ENCODE peak calls at places on chromosomes 6 and 20, in seven cellular contexts. One of them, this sample, is unnamed.

GRCh38 chr6:50829898-50830439 is 11.3 kb downstream of the TFAP2B start:
- DNase-seq in fibroblast of mammary gland: no peak
- DNase-seq in stimulated activated CD4-positive, alpha-beta T cell treated with anti-CD3 and anti-CD28 coated beads, Interleukin-15, amount 100 ng/mL, for 1 hour: no peak
- DNase-seq in activated naive CD4-positive, alpha-beta T cell: no peak
- DNase-seq in Daoy: no peak
- DNase-seq in NCI-H2081 treated with DMSO at 0.1 percent for 48 hours: no peak
- DNase-seq in aorta: no peak
- DNase-seq in this sample: no peak

GRCh38 chr6:70575899-70576298 is 9.2 kb downstream of the SDHAF4 start:
- DNase-seq in fibroblast of mammary gland: no peak
- DNase-seq in stimulated activated CD4-positive, alpha-beta T cell treated with anti-CD3 and anti-CD28 coated beads, Interleukin-15, amount 100 ng/mL, for 1 hour: no peak
- DNase-seq in activated naive CD4-positive, alpha-beta T cell: no peak
- DNase-seq in Daoy: no peak
- DNase-seq in NCI-H2081 treated with DMSO at 0.1 percent for 48 hours: no peak
- DNase-seq in aorta: no peak
- DNase-seq in this sample: no peak

GRCh38 chr6:132401120-132401940 is at the start of gene MOXD1:
- DNase-seq in fibroblast of mammary gland: peak; percentile 33
- DNase-seq in stimulated activated CD4-positive, alpha-beta T cell treated with anti-CD3 and anti-CD28 coated beads, Interleukin-15, amount 100 ng/mL, for 1 hour: no peak
- DNase-seq in activated naive CD4-positive, alpha-beta T cell: no peak
- DNase-seq in Daoy: peak; percentile 60
- DNase-seq in NCI-H2081 treated with DMSO at 0.1 percent for 48 hours: no peak
- DNase-seq in aorta: peak; percentile 82
- DNase-seq in this sample: no peak

GRCh38 chr20:51752343-51752951 is 15.7 kb downstream of the ATP9A start:
- DNase-seq in fibroblast of mammary gland: peak; percentile 89
- DNase-seq in stimulated activated CD4-positive, alpha-beta T cell treated with anti-CD3 and anti-CD28 coated beads, Interleukin-15, amount 100 ng/mL, for 1 hour: no peak
- DNase-seq in activated naive CD4-positive, alpha-beta T cell: no peak
- DNase-seq in Daoy: peak; percentile 53
- DNase-seq in NCI-H2081 treated with DMSO at 0.1 percent for 48 hours: no peak
- DNase-seq in aorta: peak; percentile 26
- DNase-seq in this sample: no peak

GRCh38 chr6:107778242-107778641 is 45.9 kb downstream of the SCML4 start:
- DNase-seq in fibroblast of mammary gland: no peak
- DNase-seq in stimulated activated CD4-positive, alpha-beta T cell treated with anti-CD3 and anti-CD28 coated beads, Interleukin-15, amount 100 ng/mL, for 1 hour: no peak
- DNase-seq in activated naive CD4-positive, alpha-beta T cell: no peak
- DNase-seq in Daoy: no peak
- DNase-seq in NCI-H2081 treated with DMSO at 0.1 percent for 48 hours: no peak
- DNase-seq in aorta: no peak
- DNase-seq in this sample: no peak

GRCh38 chr20:58923117-58923712 is 57.8 kb upstream of the NELFCD start:
- DNase-seq in fibroblast of mammary gland: no peak
- DNase-seq in stimulated activated CD4-positive, alpha-beta T cell treated with anti-CD3 and anti-CD28 coated beads, Interleukin-15, amount 100 ng/mL, for 1 hour: no peak
- DNase-seq in activated naive CD4-positive, alpha-beta T cell: no peak
- DNase-seq in Daoy: no peak
- DNase-seq in NCI-H2081 treated with DMSO at 0.1 percent for 48 hours: no peak
- DNase-seq in aorta: no peak
- DNase-seq in this sample: no peak

GRCh38 chr6:42276008-42276890 is 58.6 kb upstream of the MRPS10 start:
- DNase-seq in fibroblast of mammary gland: peak; percentile 78
- DNase-seq in stimulated activated CD4-positive, alpha-beta T cell treated with anti-CD3 and anti-CD28 coated beads, Interleukin-15, amount 100 ng/mL, for 1 hour: no peak
- DNase-seq in activated naive CD4-positive, alpha-beta T cell: no peak
- DNase-seq in Daoy: no peak
- DNase-seq in NCI-H2081 treated with DMSO at 0.1 percent for 48 hours: no peak
- DNase-seq in aorta: no peak
- DNase-seq in this sample: no peak

GRCh38 chr6:157514659-157515496 is 133.9 kb downstream of the ZDHHC14 start:
- DNase-seq in fibroblast of mammary gland: peak; percentile 74
- DNase-seq in stimulated activated CD4-positive, alpha-beta T cell treated with anti-CD3 and anti-CD28 coated beads, Interleukin-15, amount 100 ng/mL, for 1 hour: no peak
- DNase-seq in activated naive CD4-positive, alpha-beta T cell: no peak
- DNase-seq in Daoy: peak; percentile 76
- DNase-seq in NCI-H2081 treated with DMSO at 0.1 percent for 48 hours: no peak
- DNase-seq in aorta: no peak
- DNase-seq in this sample: no peak

GRCh38 chr6:128655978-128656498 is 135.6 kb upstream of the PTPRK start:
- DNase-seq in fibroblast of mammary gland: peak; percentile 92
- DNase-seq in stimulated activated CD4-positive, alpha-beta T cell treated with anti-CD3 and anti-CD28 coated beads, Interleukin-15, amount 100 ng/mL, for 1 hour: no peak
- DNase-seq in activated naive CD4-positive, alpha-beta T cell: no peak
- DNase-seq in Daoy: peak; percentile 94
- DNase-seq in NCI-H2081 treated with DMSO at 0.1 percent for 48 hours: no peak
- DNase-seq in aorta: no peak
- DNase-seq in this sample: no peak

GRCh38 chr20:61263084-61263695 is 11.1 kb downstream of the CDH4 start:
- DNase-seq in fibroblast of mammary gland: peak; percentile 33
- DNase-seq in stimulated activated CD4-positive, alpha-beta T cell treated with anti-CD3 and anti-CD28 coated beads, Interleukin-15, amount 100 ng/mL, for 1 hour: peak; percentile 12
- DNase-seq in activated naive CD4-positive, alpha-beta T cell: no peak
- DNase-seq in Daoy: no peak
- DNase-seq in NCI-H2081 treated with DMSO at 0.1 percent for 48 hours: no peak
- DNase-seq in aorta: no peak
- DNase-seq in this sample: no peak

GRCh38 chr6:30769088-30769852 is 24.9 kb upstream of the IER3 start:
- DNase-seq in fibroblast of mammary gland: peak; percentile 94
- DNase-seq in stimulated activated CD4-positive, alpha-beta T cell treated with anti-CD3 and anti-CD28 coated beads, Interleukin-15, amount 100 ng/mL, for 1 hour: peak; percentile 71
- DNase-seq in activated naive CD4-positive, alpha-beta T cell: peak; percentile 39
- DNase-seq in Daoy: peak; percentile 99
- DNase-seq in NCI-H2081 treated with DMSO at 0.1 percent for 48 hours: no peak
- DNase-seq in aorta: peak; percentile 91
- DNase-seq in this sample: peak; percentile 85

GRCh38 chr6:2915150-2915549 is 12.0 kb upstream of the SERPINB9 start:
- DNase-seq in fibroblast of mammary gland: no peak
- DNase-seq in stimulated activated CD4-positive, alpha-beta T cell treated with anti-CD3 and anti-CD28 coated beads, Interleukin-15, amount 100 ng/mL, for 1 hour: no peak
- DNase-seq in activated naive CD4-positive, alpha-beta T cell: no peak
- DNase-seq in Daoy: no peak
- DNase-seq in NCI-H2081 treated with DMSO at 0.1 percent for 48 hours: no peak
- DNase-seq in aorta: no peak
- DNase-seq in this sample: no peak

GRCh38 chr20:21503345-21503744 is 10.5 kb downstream of the NKX2-2 start:
- DNase-seq in fibroblast of mammary gland: peak; percentile 40
- DNase-seq in stimulated activated CD4-positive, alpha-beta T cell treated with anti-CD3 and anti-CD28 coated beads, Interleukin-15, amount 100 ng/mL, for 1 hour: no peak
- DNase-seq in activated naive CD4-positive, alpha-beta T cell: no peak
- DNase-seq in Daoy: peak; percentile 84
- DNase-seq in NCI-H2081 treated with DMSO at 0.1 percent for 48 hours: no peak
- DNase-seq in aorta: no peak
- DNase-seq in this sample: no peak

GRCh38 chr6:136927313-136927712 is 5.2 kb downstream of the SLC35D3 start:
- DNase-seq in fibroblast of mammary gland: no peak
- DNase-seq in stimulated activated CD4-positive, alpha-beta T cell treated with anti-CD3 and anti-CD28 coated beads, Interleukin-15, amount 100 ng/mL, for 1 hour: no peak
- DNase-seq in activated naive CD4-positive, alpha-beta T cell: no peak
- DNase-seq in Daoy: no peak
- DNase-seq in NCI-H2081 treated with DMSO at 0.1 percent for 48 hours: no peak
- DNase-seq in aorta: no peak
- DNase-seq in this sample: no peak

GRCh38 chr6:97591955-97592354 is 308.9 kb upstream of the MMS22L start:
- DNase-seq in fibroblast of mammary gland: no peak
- DNase-seq in stimulated activated CD4-positive, alpha-beta T cell treated with anti-CD3 and anti-CD28 coated beads, Interleukin-15, amount 100 ng/mL, for 1 hour: no peak
- DNase-seq in activated naive CD4-positive, alpha-beta T cell: no peak
- DNase-seq in Daoy: no peak
- DNase-seq in NCI-H2081 treated with DMSO at 0.1 percent for 48 hours: no peak
- DNase-seq in aorta: no peak
- DNase-seq in this sample: no peak

GRCh38 chr20:13610205-13610604 is 28.5 kb downstream of the TASP1 start:
- DNase-seq in fibroblast of mammary gland: no peak
- DNase-seq in stimulated activated CD4-positive, alpha-beta T cell treated with anti-CD3 and anti-CD28 coated beads, Interleukin-15, amount 100 ng/mL, for 1 hour: no peak
- DNase-seq in activated naive CD4-positive, alpha-beta T cell: no peak
- DNase-seq in Daoy: no peak
- DNase-seq in NCI-H2081 treated with DMSO at 0.1 percent for 48 hours: no peak
- DNase-seq in aorta: no peak
- DNase-seq in this sample: no peak

GRCh38 chr20:41279546-41280225 is 37.8 kb downstream of the ZHX3 start:
- DNase-seq in fibroblast of mammary gland: no peak
- DNase-seq in stimulated activated CD4-positive, alpha-beta T cell treated with anti-CD3 and anti-CD28 coated beads, Interleukin-15, amount 100 ng/mL, for 1 hour: no peak
- DNase-seq in activated naive CD4-positive, alpha-beta T cell: no peak
- DNase-seq in Daoy: no peak
- DNase-seq in NCI-H2081 treated with DMSO at 0.1 percent for 48 hours: no peak
- DNase-seq in aorta: no peak
- DNase-seq in this sample: no peak

GRCh38 chr6:108419934-108420609 is 125.2 kb downstream of the AFG1L start:
- DNase-seq in fibroblast of mammary gland: no peak
- DNase-seq in stimulated activated CD4-positive, alpha-beta T cell treated with anti-CD3 and anti-CD28 coated beads, Interleukin-15, amount 100 ng/mL, for 1 hour: no peak
- DNase-seq in activated naive CD4-positive, alpha-beta T cell: no peak
- DNase-seq in Daoy: no peak
- DNase-seq in NCI-H2081 treated with DMSO at 0.1 percent for 48 hours: no peak
- DNase-seq in aorta: no peak
- DNase-seq in this sample: no peak

GRCh38 chr20:5658897-5659296 is 91.3 kb upstream of the SHLD1 start:
- DNase-seq in fibroblast of mammary gland: peak; percentile 90
- DNase-seq in stimulated activated CD4-positive, alpha-beta T cell treated with anti-CD3 and anti-CD28 coated beads, Interleukin-15, amount 100 ng/mL, for 1 hour: no peak
- DNase-seq in activated naive CD4-positive, alpha-beta T cell: no peak
- DNase-seq in Daoy: peak; percentile 50
- DNase-seq in NCI-H2081 treated with DMSO at 0.1 percent for 48 hours: no peak
- DNase-seq in aorta: peak; percentile 82
- DNase-seq in this sample: peak; percentile 70

GRCh38 chr6:130365166-130366010 is 429 bp upstream of the TMEM200A start:
- DNase-seq in fibroblast of mammary gland: peak; percentile 63
- DNase-seq in stimulated activated CD4-positive, alpha-beta T cell treated with anti-CD3 and anti-CD28 coated beads, Interleukin-15, amount 100 ng/mL, for 1 hour: peak; percentile 37
- DNase-seq in activated naive CD4-positive, alpha-beta T cell: peak; percentile 3
- DNase-seq in Daoy: no peak
- DNase-seq in NCI-H2081 treated with DMSO at 0.1 percent for 48 hours: no peak
- DNase-seq in aorta: peak; percentile 85
- DNase-seq in this sample: peak; percentile 31

GRCh38 chr20:36919715-36920333 is 31.7 kb downstream of the SAMHD1 start:
- DNase-seq in fibroblast of mammary gland: peak; percentile 75
- DNase-seq in stimulated activated CD4-positive, alpha-beta T cell treated with anti-CD3 and anti-CD28 coated beads, Interleukin-15, amount 100 ng/mL, for 1 hour: no peak
- DNase-seq in activated naive CD4-positive, alpha-beta T cell: no peak
- DNase-seq in Daoy: peak; percentile 35
- DNase-seq in NCI-H2081 treated with DMSO at 0.1 percent for 48 hours: peak; percentile 37
- DNase-seq in aorta: no peak
- DNase-seq in this sample: no peak

GRCh38 chr6:79946773-79947190 is 571 bp downstream of the ELOVL4 start:
- DNase-seq in fibroblast of mammary gland: peak; percentile 29
- DNase-seq in stimulated activated CD4-positive, alpha-beta T cell treated with anti-CD3 and anti-CD28 coated beads, Interleukin-15, amount 100 ng/mL, for 1 hour: no peak
- DNase-seq in activated naive CD4-positive, alpha-beta T cell: no peak
- DNase-seq in Daoy: peak; percentile 36
- DNase-seq in NCI-H2081 treated with DMSO at 0.1 percent for 48 hours: no peak
- DNase-seq in aorta: peak; percentile 75
- DNase-seq in this sample: no peak

GRCh38 chr6:100979269-100979668 is 98.1 kb upstream of the ASCC3 start:
- DNase-seq in fibroblast of mammary gland: no peak
- DNase-seq in stimulated activated CD4-positive, alpha-beta T cell treated with anti-CD3 and anti-CD28 coated beads, Interleukin-15, amount 100 ng/mL, for 1 hour: no peak
- DNase-seq in activated naive CD4-positive, alpha-beta T cell: no peak
- DNase-seq in Daoy: no peak
- DNase-seq in NCI-H2081 treated with DMSO at 0.1 percent for 48 hours: no peak
- DNase-seq in aorta: no peak
- DNase-seq in this sample: no peak

GRCh38 chr6:145247677-145248419 is 487.5 kb downstream of the EPM2A start:
- DNase-seq in fibroblast of mammary gland: peak; percentile 99
- DNase-seq in stimulated activated CD4-positive, alpha-beta T cell treated with anti-CD3 and anti-CD28 coated beads, Interleukin-15, amount 100 ng/mL, for 1 hour: no peak
- DNase-seq in activated naive CD4-positive, alpha-beta T cell: no peak
- DNase-seq in Daoy: peak; percentile 64
- DNase-seq in NCI-H2081 treated with DMSO at 0.1 percent for 48 hours: no peak
- DNase-seq in aorta: no peak
- DNase-seq in this sample: no peak

GRCh38 chr6:30743099-30744053 is 889 bp upstream of the FLOT1 start:
- DNase-seq in fibroblast of mammary gland: peak; percentile 49
- DNase-seq in stimulated activated CD4-positive, alpha-beta T cell treated with anti-CD3 and anti-CD28 coated beads, Interleukin-15, amount 100 ng/mL, for 1 hour: no peak
- DNase-seq in activated naive CD4-positive, alpha-beta T cell: no peak
- DNase-seq in Daoy: no peak
- DNase-seq in NCI-H2081 treated with DMSO at 0.1 percent for 48 hours: no peak
- DNase-seq in aorta: peak; percentile 82
- DNase-seq in this sample: peak; percentile 44

GRCh38 chr6:45772886-45773285 is 242.8 kb downstream of the CLIC5 start:
- DNase-seq in fibroblast of mammary gland: no peak
- DNase-seq in stimulated activated CD4-positive, alpha-beta T cell treated with anti-CD3 and anti-CD28 coated beads, Interleukin-15, amount 100 ng/mL, for 1 hour: no peak
- DNase-seq in activated naive CD4-positive, alpha-beta T cell: no peak
- DNase-seq in Daoy: peak; percentile 13
- DNase-seq in NCI-H2081 treated with DMSO at 0.1 percent for 48 hours: peak; percentile 3
- DNase-seq in aorta: no peak
- DNase-seq in this sample: no peak

GRCh38 chr6:116313377-116313776 is 33.6 kb upstream of the TSPYL1 start:
- DNase-seq in fibroblast of mammary gland: peak; percentile 46
- DNase-seq in stimulated activated CD4-positive, alpha-beta T cell treated with anti-CD3 and anti-CD28 coated beads, Interleukin-15, amount 100 ng/mL, for 1 hour: no peak
- DNase-seq in activated naive CD4-positive, alpha-beta T cell: no peak
- DNase-seq in Daoy: no peak
- DNase-seq in NCI-H2081 treated with DMSO at 0.1 percent for 48 hours: no peak
- DNase-seq in aorta: no peak
- DNase-seq in this sample: no peak

GRCh38 chr6:139149383-139149782 is 14.5 kb downstream of the HECA start:
- DNase-seq in fibroblast of mammary gland: peak; percentile 72
- DNase-seq in stimulated activated CD4-positive, alpha-beta T cell treated with anti-CD3 and anti-CD28 coated beads, Interleukin-15, amount 100 ng/mL, for 1 hour: no peak
- DNase-seq in activated naive CD4-positive, alpha-beta T cell: no peak
- DNase-seq in Daoy: no peak
- DNase-seq in NCI-H2081 treated with DMSO at 0.1 percent for 48 hours: no peak
- DNase-seq in aorta: no peak
- DNase-seq in this sample: no peak

GRCh38 chr6:145814035-145814500 is 527 bp downstream of the FBXO30 start:
- DNase-seq in fibroblast of mammary gland: peak; percentile 43
- DNase-seq in stimulated activated CD4-positive, alpha-beta T cell treated with anti-CD3 and anti-CD28 coated beads, Interleukin-15, amount 100 ng/mL, for 1 hour: no peak
- DNase-seq in activated naive CD4-positive, alpha-beta T cell: peak; percentile 2
- DNase-seq in Daoy: peak; percentile 62
- DNase-seq in NCI-H2081 treated with DMSO at 0.1 percent for 48 hours: no peak
- DNase-seq in aorta: peak; percentile 83
- DNase-seq in this sample: no peak

GRCh38 chr6:136880748-136881460 is 41.2 kb upstream of the SLC35D3 start:
- DNase-seq in fibroblast of mammary gland: no peak
- DNase-seq in stimulated activated CD4-positive, alpha-beta T cell treated with anti-CD3 and anti-CD28 coated beads, Interleukin-15, amount 100 ng/mL, for 1 hour: no peak
- DNase-seq in activated naive CD4-positive, alpha-beta T cell: no peak
- DNase-seq in Daoy: no peak
- DNase-seq in NCI-H2081 treated with DMSO at 0.1 percent for 48 hours: no peak
- DNase-seq in aorta: no peak
- DNase-seq in this sample: no peak

GRCh38 chr6:13763740-13764381 is 50.5 kb downstream of the MCUR1 start:
- DNase-seq in fibroblast of mammary gland: no peak
- DNase-seq in stimulated activated CD4-positive, alpha-beta T cell treated with anti-CD3 and anti-CD28 coated beads, Interleukin-15, amount 100 ng/mL, for 1 hour: no peak
- DNase-seq in activated naive CD4-positive, alpha-beta T cell: no peak
- DNase-seq in Daoy: no peak
- DNase-seq in NCI-H2081 treated with DMSO at 0.1 percent for 48 hours: no peak
- DNase-seq in aorta: no peak
- DNase-seq in this sample: no peak

GRCh38 chr6:97282238-97282725 is 734 bp downstream of the MMS22L start:
- DNase-seq in fibroblast of mammary gland: peak; percentile 13
- DNase-seq in stimulated activated CD4-positive, alpha-beta T cell treated with anti-CD3 and anti-CD28 coated beads, Interleukin-15, amount 100 ng/mL, for 1 hour: no peak
- DNase-seq in activated naive CD4-positive, alpha-beta T cell: no peak
- DNase-seq in Daoy: peak; percentile 2
- DNase-seq in NCI-H2081 treated with DMSO at 0.1 percent for 48 hours: no peak
- DNase-seq in aorta: no peak
- DNase-seq in this sample: no peak

This sample was measured in breast epithelium.